ENCODE peak calls at places on chromosomes 3 and 15, in six cellular contexts. C is MM.1S, O is psoas muscle, L is H9, H is foreskin fibroblast, Q is right atrium auricular region. B is an unnamed sample.

GRCh38 chr15:72389231-72389630 is 8.9 kb upstream of the TMEM202 start:
- DNase-seq in C (no peak), O (no peak), L (no peak), H (peak), Q (no peak), B (no peak)

GRCh38 chr15:54082836-54083492 is 104.7 kb downstream of the UNC13C start:
- DNase-seq in C (no peak), O (no peak), L (peak), H (no peak), Q (no peak), B (no peak)

GRCh38 chr15:80207887-80208286 is 44.1 kb downstream of the CTXND1 start:
- DNase-seq in C (no peak), O (no peak), L (no peak), H (peak), Q (no peak), B (no peak)

GRCh38 chr3:66037986-66038369 is 740 bp downstream of the MAGI1 start:
- DNase-seq in C (peak), O (peak), L (no peak), H (peak), Q (no peak), B (no peak)

GRCh38 chr3:113514265-113514769 is 639 bp downstream of the SPICE1 start:
- DNase-seq in C (no peak), O (no peak), L (no peak), H (no peak), Q (no peak), B (no peak)

GRCh38 chr3:88809993-88810392 is 297.4 kb upstream of the EPHA3 start:
- DNase-seq in C (no peak), O (no peak), L (no peak), H (peak), Q (no peak), B (no peak)

GRCh38 chr3:72665103-72665502 is 183.1 kb downstream of the SHQ1 start:
- DNase-seq in C (no peak), O (no peak), L (no peak), H (no peak), Q (no peak), B (no peak)

GRCh38 chr15:78872972-78873795 is 494 bp downstream of the MORF4L1 start:
- DNase-seq in C (peak), O (peak), L (peak), H (peak), Q (peak), B (peak)

GRCh38 chr15:62847900-62848489 is 194.6 kb upstream of the TPM1 start:
- DNase-seq in C (peak), O (peak), L (peak), H (peak), Q (peak), B (peak)

GRCh38 chr3:176469694-176470205 is 727.5 kb downstream of the TBL1XR1 start:
- DNase-seq in C (no peak), O (no peak), L (no peak), H (peak), Q (no peak), B (no peak)

GRCh38 chr15:77907824-77908751 is 169.4 kb downstream of the TBC1D2B start:
- DNase-seq in C (peak), O (no peak), L (peak), H (peak), Q (no peak), B (no peak)

GRCh38 chr15:92846716-92847115 is 53.4 kb upstream of the CHD2 start:
- DNase-seq in C (no peak), O (no peak), L (no peak), H (peak), Q (no peak), B (no peak)

GRCh38 chr15:62021991-62022600 is 38.2 kb downstream of the VPS13C start:
- DNase-seq in C (no peak), O (no peak), L (no peak), H (peak), Q (no peak), B (no peak)

GRCh38 chr3:35946121-35946856 is 307.0 kb downstream of the ARPP21 start:
- DNase-seq in C (peak), O (no peak), L (no peak), H (peak), Q (no peak), B (no peak)

GRCh38 chr15:39904115-39904514 is 16.0 kb downstream of the GPR176 start:
- DNase-seq in C (no peak), O (no peak), L (no peak), H (no peak), Q (no peak), B (no peak)

GRCh38 chr15:39908186-39908585 is 11.9 kb downstream of the GPR176 start:
- DNase-seq in C (no peak), O (no peak), L (no peak), H (peak), Q (no peak), B (no peak)

DNA sequence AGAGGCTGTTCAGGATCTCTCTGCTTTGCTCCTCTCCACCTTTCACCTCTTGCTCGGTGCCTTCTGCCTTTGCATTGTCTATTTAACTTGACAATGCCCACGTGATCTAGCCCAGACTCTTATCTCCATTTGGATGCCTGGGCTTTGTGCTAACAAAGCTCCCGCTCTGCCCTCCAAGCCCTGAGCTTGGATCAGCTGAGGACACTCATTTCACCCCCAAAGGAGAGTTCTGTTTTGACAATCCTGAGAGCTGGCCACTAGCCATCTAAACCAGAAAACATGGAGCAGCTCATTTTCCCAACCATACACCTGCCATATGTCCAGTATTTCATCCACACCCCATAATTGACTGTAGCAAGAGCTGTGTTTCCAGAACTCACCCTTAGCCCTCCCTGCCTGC is 12.8 kb downstream of the GPR176 start:
- DNase-seq in C (no peak), O (no peak), L (no peak), H (no peak), Q (no peak), B (no peak)
- TF ChIP-seq CTCF in C (no peak), O (no peak), L (no peak), H (no peak), Q (no peak), B (no peak)

DNA sequence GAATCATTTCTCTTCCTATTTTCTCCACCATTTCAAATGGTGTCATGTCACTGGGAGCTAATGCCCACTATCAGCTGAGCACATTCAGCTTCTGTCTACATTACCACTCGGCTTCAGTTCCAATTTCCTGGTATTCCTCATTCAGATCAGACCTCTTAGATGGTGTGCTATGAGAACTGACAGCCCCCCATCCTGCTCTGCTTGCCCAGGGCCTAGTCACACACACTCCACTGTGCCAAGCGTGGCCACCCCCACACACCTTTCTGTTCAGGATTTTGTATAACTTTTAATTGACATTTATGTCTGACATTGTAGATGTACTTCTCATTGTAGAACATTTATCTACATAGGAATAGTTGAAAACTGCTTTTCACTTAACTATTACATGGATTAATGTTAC is 146.8 kb downstream of the CDIN1 start:
- DNase-seq in C (no peak), O (no peak), L (no peak), H (no peak), Q (no peak), B (no peak)
- TF ChIP-seq CTCF in C (no peak), O (no peak), L (no peak), H (no peak), Q (no peak), B (no peak)

GRCh38 chr15:96351801-96352593 is 21.5 kb downstream of the NR2F2 start:
- DNase-seq in C (no peak), O (peak), L (peak), H (peak), Q (no peak), B (no peak)
- TF ChIP-seq CTCF in C (no peak), O (no peak), L (no peak), H (no peak), Q (peak), B (no peak)

DNA sequence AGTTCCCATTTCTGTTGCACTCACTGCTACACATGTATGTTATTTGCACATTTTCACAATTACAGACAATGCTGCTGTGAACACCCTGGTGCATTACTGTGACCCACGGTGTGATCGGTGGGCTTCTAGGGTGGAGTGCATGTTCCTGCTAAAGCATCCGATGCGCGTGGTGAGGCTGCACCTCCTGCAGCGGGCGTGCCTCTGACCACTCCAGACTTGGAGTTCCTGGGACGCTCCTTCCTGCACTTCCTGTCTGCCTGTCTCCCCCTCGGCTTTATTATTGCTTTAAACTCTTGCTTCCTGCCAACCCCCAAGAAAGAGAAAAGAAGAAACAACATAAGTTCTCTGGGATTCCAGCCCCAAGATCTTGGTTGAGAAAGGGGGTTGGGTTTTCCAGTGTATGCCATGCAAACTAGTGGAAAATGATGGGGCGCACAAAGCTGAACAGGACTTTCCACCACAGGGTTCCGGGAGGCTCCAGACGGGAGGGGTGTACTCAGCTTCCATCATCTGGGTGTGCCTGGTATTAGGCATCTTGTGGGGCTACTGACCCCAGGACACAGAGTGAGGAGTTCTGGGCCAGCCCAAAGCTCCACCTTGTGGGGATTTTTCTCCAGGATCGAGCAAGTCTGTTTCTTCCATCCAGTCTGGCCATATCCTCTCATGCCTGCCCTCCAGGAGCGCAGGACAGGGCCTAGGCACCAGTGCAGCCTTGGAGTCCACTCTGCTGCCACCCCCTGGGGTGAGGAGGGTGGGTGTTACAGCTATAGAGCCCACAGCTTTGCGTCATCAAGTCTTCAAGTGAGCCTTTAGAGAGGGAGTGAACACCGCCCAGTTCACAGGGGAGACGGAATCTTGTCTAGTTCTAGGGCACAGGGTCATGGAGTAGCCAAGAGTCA is 11.2 kb downstream of the RPL32 start:
- DNase-seq in C (no peak), O (no peak), L (peak), H (peak), Q (no peak), B (no peak)
- TF ChIP-seq CTCF in C (no peak), O (no peak), L (peak), H (no peak), Q (no peak), B (no peak)

GRCh38 chr3:4584537-4585249 is 91.5 kb downstream of the ITPR1 start:
- DNase-seq in C (no peak), O (no peak), L (no peak), H (no peak), Q (no peak), B (no peak)
- TF ChIP-seq CTCF in C (no peak), O (peak), L (no peak), H (no peak), Q (peak), B (no peak)